ENCODE peak calls at places on chromosome 9, in four cellular contexts. J, S, X and V are unnamed samples.

GRCh38 chr9:136743639-136744211 is 985 bp upstream of the LCN10 start:
- DNase-seq in J (no peak), S (no peak), X (no peak), V (no peak)

GRCh38 chr9:97615439-97616072 is 17.6 kb downstream of the TSTD2 start:
- DNase-seq in J (peak), S (peak), X (peak), V (peak)

GRCh38 chr9:130497139-130497538 is 52.4 kb downstream of the ASS1 start:
- DNase-seq in J (no peak), S (no peak), X (no peak), V (no peak)

GRCh38 chr9:20358201-20358600 is 264.1 kb downstream of the MLLT3 start:
- DNase-seq in J (no peak), S (peak), X (no peak), V (no peak)

GRCh38 chr9:87703636-87704276 is 22.2 kb upstream of the CTSL start:
- DNase-seq in J (no peak), S (no peak), X (peak), V (no peak)

GRCh38 chr9:87850405-87850804 is 32.3 kb upstream of the SPATA31E1 start:
- DNase-seq in J (no peak), S (peak), X (no peak), V (no peak)

GRCh38 chr9:100466828-100467220 is 6.1 kb upstream of the TMEFF1 start:
- DNase-seq in J (no peak), S (no peak), X (peak), V (no peak)

GRCh38 chr9:133759146-133759900 is 21.2 kb upstream of the SARDH start:
- DNase-seq in J (no peak), S (no peak), X (no peak), V (no peak)

GRCh38 chr9:96620832-96621269 is 1.2 kb upstream of the CDC14B start:
- DNase-seq in J (no peak), S (no peak), X (no peak), V (no peak)

GRCh38 chr9:127723450-127723849 is 7.6 kb downstream of the TTC16 start:
- DNase-seq in J (no peak), S (peak), X (no peak), V (no peak)

GRCh38 chr9:135898634-135899407 is 8.5 kb downstream of the CAMSAP1 start:
- DNase-seq in J (no peak), S (peak), X (no peak), V (no peak)

GRCh38 chr9:76161103-76161502 is 233.1 kb downstream of the RFK start:
- DNase-seq in J (no peak), S (no peak), X (no peak), V (no peak)

GRCh38 chr9:115234094-115234493 is 116.1 kb upstream of the TNC start:
- DNase-seq in J (peak), S (peak), X (peak), V (no peak)

GRCh38 chr9:107674252-107674936 is 184.8 kb upstream of the KLF4 start:
- DNase-seq in J (no peak), S (no peak), X (no peak), V (no peak)

GRCh38 chr9:136528716-136529341 is 17.0 kb downstream of the NOTCH1 start:
- DNase-seq in J (no peak), S (no peak), X (no peak), V (no peak)

GRCh38 chr9:34185778-34186551 is 7.1 kb downstream of the UBAP1 start:
- DNase-seq in J (peak), S (peak), X (peak), V (no peak)

GRCh38 chr9:133768859-133769510 is 30.8 kb upstream of the SARDH start:
- DNase-seq in J (no peak), S (no peak), X (no peak), V (no peak)

GRCh38 chr9:122551371-122551770 is 1.5 kb upstream of the OR1N2 start:
- DNase-seq in J (no peak), S (no peak), X (no peak), V (no peak)

GRCh38 chr9:129930743-129931142 is 95.5 kb downstream of the USP20 start:
- DNase-seq in J (no peak), S (no peak), X (no peak), V (no peak)

GRCh38 chr9:128819716-128820664 is 1.7 kb downstream of the ENDOG start:
- DNase-seq in J (no peak), S (no peak), X (no peak), V (no peak)

GRCh38 chr9:104091708-104092107 is 2.4 kb upstream of the SMC2 start:
- DNase-seq in J (no peak), S (no peak), X (no peak), V (no peak)

GRCh38 chr9:93159601-93160418 is 24.1 kb upstream of the WNK2 start:
- DNase-seq in J (peak), S (peak), X (peak), V (peak)

GRCh38 chr9:14314929-14315753 is 1.2 kb upstream of the NFIB start:
- DNase-seq in J (peak), S (peak), X (no peak), V (no peak)

GRCh38 chr9:37311938-37312730 is 110.4 kb upstream of the GRHPR start:
- DNase-seq in J (no peak), S (peak), X (no peak), V (no peak)

GRCh38 chr9:77815260-77815659 is 167.1 kb upstream of the GNA14 start:
- DNase-seq in J (no peak), S (no peak), X (no peak), V (no peak)